ENCODE peak calls at places on chromosomes 11 and 22, in five cellular contexts. One of them, this sample, is unnamed.

GRCh38 chr11:62882811-62883496 is 2.3 kb downstream of the SLC3A2 start:
- DNase-seq in prostate gland: no peak
- DNase-seq in HL-60: no peak
- DNase-seq in endodermal cell: no peak
- DNase-seq in cardiac muscle cell: no peak
- DNase-seq in this sample: no peak

GRCh38 chr11:105000797-105001196 is 22.2 kb downstream of the CASP5 start:
- DNase-seq in prostate gland: no peak
- DNase-seq in HL-60: no peak
- DNase-seq in endodermal cell: peak; percentile 78
- DNase-seq in cardiac muscle cell: no peak
- DNase-seq in this sample: peak; percentile 57

GRCh38 chr22:39081557-39081956 is 4.5 kb downstream of the APOBEC3G start:
- DNase-seq in prostate gland: no peak
- DNase-seq in HL-60: no peak
- DNase-seq in endodermal cell: no peak
- DNase-seq in cardiac muscle cell: no peak
- DNase-seq in this sample: no peak

GRCh38 chr11:126359431-126360048 is 4.1 kb downstream of the ST3GAL4 start:
- DNase-seq in prostate gland: peak; percentile 16
- DNase-seq in HL-60: no peak
- DNase-seq in endodermal cell: no peak
- DNase-seq in cardiac muscle cell: peak; percentile 86
- DNase-seq in this sample: no peak

GRCh38 chr11:12330491-12331231 is 46.7 kb upstream of the PARVA start:
- DNase-seq in prostate gland: no peak
- DNase-seq in HL-60: no peak
- DNase-seq in endodermal cell: peak; percentile 63
- DNase-seq in cardiac muscle cell: peak; percentile 9
- DNase-seq in this sample: no peak

GRCh38 chr22:37147186-37147990 is 2.3 kb downstream of the IL2RB start:
- DNase-seq in prostate gland: no peak
- DNase-seq in HL-60: no peak
- DNase-seq in endodermal cell: no peak
- DNase-seq in cardiac muscle cell: no peak
- DNase-seq in this sample: no peak

GRCh38 chr22:26894362-26894761 is 237.0 kb downstream of the MIAT start:
- DNase-seq in prostate gland: no peak
- DNase-seq in HL-60: no peak
- DNase-seq in endodermal cell: peak; percentile 26
- DNase-seq in cardiac muscle cell: no peak
- DNase-seq in this sample: no peak

GRCh38 chr11:110428040-110428439 is 1.7 kb upstream of the FDX1 start:
- DNase-seq in prostate gland: no peak
- DNase-seq in HL-60: no peak
- DNase-seq in endodermal cell: no peak
- DNase-seq in cardiac muscle cell: no peak
- DNase-seq in this sample: no peak

GRCh38 chr11:122917311-122917710 is 34.8 kb downstream of the JHY start:
- DNase-seq in prostate gland: peak; percentile 27
- DNase-seq in HL-60: no peak
- DNase-seq in endodermal cell: no peak
- DNase-seq in cardiac muscle cell: peak; percentile 19
- DNase-seq in this sample: no peak

GRCh38 chr11:1573077-1573846 is 1.2 kb upstream of the DUSP8 start:
- DNase-seq in prostate gland: no peak
- DNase-seq in HL-60: no peak
- DNase-seq in endodermal cell: peak; percentile 74
- DNase-seq in cardiac muscle cell: no peak
- DNase-seq in this sample: no peak

GRCh38 chr11:108135845-108136599 is 14.7 kb downstream of the ACAT1 start:
- DNase-seq in prostate gland: no peak
- DNase-seq in HL-60: no peak
- DNase-seq in endodermal cell: no peak
- DNase-seq in cardiac muscle cell: peak; percentile 46
- DNase-seq in this sample: peak; percentile 49

GRCh38 chr11:17077240-17077519 is 287 bp downstream of the RPS13 start:
- DNase-seq in prostate gland: no peak
- DNase-seq in HL-60: no peak
- DNase-seq in endodermal cell: no peak
- DNase-seq in cardiac muscle cell: no peak
- DNase-seq in this sample: no peak

GRCh38 chr11:34255101-34255500 is 102.7 kb downstream of the ABTB2 start:
- DNase-seq in prostate gland: no peak
- DNase-seq in HL-60: no peak
- DNase-seq in endodermal cell: peak; percentile 70
- DNase-seq in cardiac muscle cell: no peak
- DNase-seq in this sample: no peak

GRCh38 chr22:28505416-28506156 is 174.1 kb downstream of the TTC28 start:
- DNase-seq in prostate gland: no peak
- DNase-seq in HL-60: no peak
- DNase-seq in endodermal cell: peak; percentile 42
- DNase-seq in cardiac muscle cell: peak; percentile 14
- DNase-seq in this sample: no peak

GRCh38 chr11:6705905-6706535 is 22.9 kb upstream of the MRPL17 start:
- DNase-seq in prostate gland: peak; percentile 22
- DNase-seq in HL-60: no peak
- DNase-seq in endodermal cell: peak; percentile 76
- DNase-seq in cardiac muscle cell: peak; percentile 75
- DNase-seq in this sample: peak; percentile 42

GRCh38 chr22:30325724-30326703 is 727 bp downstream of the TBC1D10A start:
- DNase-seq in prostate gland: peak; percentile 42
- DNase-seq in HL-60: peak; percentile 18
- DNase-seq in endodermal cell: peak; percentile 66
- DNase-seq in cardiac muscle cell: no peak
- DNase-seq in this sample: peak; percentile 57

GRCh38 chr22:38755155-38755910 is 465 bp downstream of the SUN2 start:
- DNase-seq in prostate gland: peak; percentile 77
- DNase-seq in HL-60: peak; percentile 67
- DNase-seq in endodermal cell: peak; percentile 83
- DNase-seq in cardiac muscle cell: peak; percentile 84
- DNase-seq in this sample: peak; percentile 75

GRCh38 chr11:2781413-2782274 is 81.8 kb upstream of the KCNQ1OT1 start:
- DNase-seq in prostate gland: peak; percentile 3
- DNase-seq in HL-60: no peak
- DNase-seq in endodermal cell: peak; percentile 27
- DNase-seq in cardiac muscle cell: no peak
- DNase-seq in this sample: no peak

GRCh38 chr11:94297967-94298576 is 6.3 kb upstream of the IZUMO1R start:
- DNase-seq in prostate gland: no peak
- DNase-seq in HL-60: no peak
- DNase-seq in endodermal cell: peak; percentile 73
- DNase-seq in cardiac muscle cell: no peak
- DNase-seq in this sample: peak; percentile 10
- TF ChIP-seq CTCF in prostate gland: no peak
- TF ChIP-seq CTCF in HL-60: no peak
- TF ChIP-seq CTCF in endodermal cell: peak; percentile 66
- TF ChIP-seq CTCF in cardiac muscle cell: no peak
- TF ChIP-seq CTCF in this sample: peak; percentile 20

DNA sequence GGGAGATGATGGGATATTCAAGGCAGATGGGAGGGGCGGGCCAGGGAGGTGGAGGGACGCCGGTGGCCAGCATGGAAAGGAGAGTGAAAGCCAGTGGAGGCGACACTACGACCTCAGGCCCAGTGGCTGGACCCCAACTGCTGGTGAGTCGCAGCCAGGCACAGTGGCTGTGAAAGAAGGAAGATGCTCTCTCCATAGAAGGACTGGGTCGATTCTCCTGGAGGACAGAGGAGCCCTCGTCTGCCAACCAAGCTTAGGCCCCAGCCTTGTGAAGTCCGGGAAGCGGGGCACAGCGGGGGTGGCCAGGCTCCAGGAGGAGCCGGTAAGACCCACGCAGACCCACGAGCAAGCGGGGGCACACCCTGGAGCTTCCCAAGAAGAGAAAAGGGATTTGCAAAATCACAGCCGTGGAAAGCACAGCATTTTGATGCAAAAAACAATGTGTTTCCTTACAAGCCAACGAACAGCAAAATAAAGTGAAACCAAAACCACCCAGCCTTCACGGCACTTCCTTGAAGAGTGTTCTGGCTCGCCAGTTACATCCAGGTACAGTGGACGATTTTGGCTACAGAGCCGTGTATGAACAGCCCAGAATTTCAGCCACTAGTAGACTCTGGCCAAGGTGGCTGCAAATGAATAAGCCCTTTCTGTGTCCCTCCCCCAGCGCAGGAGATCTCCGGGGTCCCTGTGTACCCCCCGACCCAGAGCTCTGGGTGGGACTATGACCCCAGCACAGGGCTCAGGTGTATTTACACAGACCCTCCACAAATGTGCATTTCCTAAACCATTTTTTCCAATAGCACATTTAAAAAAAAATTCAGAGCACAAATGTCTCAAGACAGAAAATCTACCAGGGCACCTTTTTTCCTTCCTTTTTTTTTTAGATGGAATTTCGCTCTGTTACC is 96.9 kb downstream of the TRMU start:
- DNase-seq in prostate gland: no peak
- DNase-seq in HL-60: peak; percentile 5
- DNase-seq in endodermal cell: no peak
- DNase-seq in cardiac muscle cell: no peak
- DNase-seq in this sample: peak; percentile 62
- H3K4me3 ChIP-seq in prostate gland: peak overlapping the region; percentile 23
- H3K4me3 ChIP-seq in HL-60: no peak overlapping the region
- H3K4me3 ChIP-seq in endodermal cell: no peak overlapping the region
- H3K4me3 ChIP-seq in cardiac muscle cell: no peak overlapping the region
- H3K4me3 ChIP-seq in this sample: peak overlapping the region; percentile 47

GRCh38 chr11:124193221-124193945 is 10.2 kb downstream of the OR10D3 start:
- DNase-seq in prostate gland: no peak
- DNase-seq in HL-60: no peak
- DNase-seq in endodermal cell: no peak
- DNase-seq in cardiac muscle cell: no peak
- DNase-seq in this sample: no peak
- TF ChIP-seq CTCF in prostate gland: no peak
- TF ChIP-seq CTCF in HL-60: no peak
- TF ChIP-seq CTCF in endodermal cell: no peak
- TF ChIP-seq CTCF in cardiac muscle cell: no peak
- TF ChIP-seq CTCF in this sample: no peak

GRCh38 chr22:47198801-47199251 is 436.4 kb downstream of the TBC1D22A start:
- DNase-seq in prostate gland: no peak
- DNase-seq in HL-60: no peak
- DNase-seq in endodermal cell: peak; percentile 28
- DNase-seq in cardiac muscle cell: no peak
- DNase-seq in this sample: no peak
- H3K4me3 ChIP-seq in prostate gland: no peak overlapping the region
- H3K4me3 ChIP-seq in HL-60: no peak overlapping the region
- H3K4me3 ChIP-seq in endodermal cell: no peak overlapping the region
- H3K4me3 ChIP-seq in cardiac muscle cell: no peak overlapping the region
- H3K4me3 ChIP-seq in this sample: no peak overlapping the region

DNA sequence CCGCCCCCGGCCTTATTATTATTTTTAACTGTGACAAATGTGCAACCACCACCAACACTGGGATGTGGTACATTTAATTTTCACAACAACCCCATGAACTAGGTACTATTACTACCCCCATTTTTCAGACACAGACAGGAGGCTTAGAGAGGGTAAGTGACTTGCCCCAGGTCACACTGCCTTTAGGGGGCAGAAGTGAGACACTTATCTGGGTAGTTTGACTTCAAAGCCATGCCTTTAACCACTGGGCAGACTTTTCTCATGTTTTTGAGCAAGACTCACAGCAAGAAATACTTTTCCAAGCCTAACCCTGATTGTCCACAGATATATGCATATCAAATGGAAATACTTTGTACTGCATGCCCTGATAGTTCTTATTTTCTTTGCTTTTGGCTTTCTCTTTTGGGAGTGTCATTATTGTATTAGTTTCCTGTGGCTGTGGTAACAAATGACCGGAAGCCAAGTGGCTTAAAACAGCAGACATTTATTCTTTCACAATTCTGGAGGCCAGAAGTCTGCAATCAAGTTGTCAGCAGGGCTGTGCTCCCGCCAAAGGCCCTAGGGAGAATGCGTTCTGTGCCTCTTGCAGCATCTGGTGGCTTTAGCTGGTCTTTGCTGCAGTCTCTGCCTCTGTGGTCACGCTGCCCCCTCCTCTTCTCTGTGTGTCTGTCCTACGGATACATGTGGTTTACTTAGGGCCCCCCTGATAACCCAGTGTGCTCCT is 110.8 kb downstream of the GRIK4 start:
- DNase-seq in prostate gland: no peak
- DNase-seq in HL-60: peak; percentile 3
- DNase-seq in endodermal cell: no peak
- DNase-seq in cardiac muscle cell: peak; percentile 13
- DNase-seq in this sample: peak; percentile 71
- TF ChIP-seq CTCF in prostate gland: no peak
- TF ChIP-seq CTCF in HL-60: no peak
- TF ChIP-seq CTCF in endodermal cell: peak; percentile 66
- TF ChIP-seq CTCF in cardiac muscle cell: peak; percentile 17
- TF ChIP-seq CTCF in this sample: peak; percentile 46

DNA sequence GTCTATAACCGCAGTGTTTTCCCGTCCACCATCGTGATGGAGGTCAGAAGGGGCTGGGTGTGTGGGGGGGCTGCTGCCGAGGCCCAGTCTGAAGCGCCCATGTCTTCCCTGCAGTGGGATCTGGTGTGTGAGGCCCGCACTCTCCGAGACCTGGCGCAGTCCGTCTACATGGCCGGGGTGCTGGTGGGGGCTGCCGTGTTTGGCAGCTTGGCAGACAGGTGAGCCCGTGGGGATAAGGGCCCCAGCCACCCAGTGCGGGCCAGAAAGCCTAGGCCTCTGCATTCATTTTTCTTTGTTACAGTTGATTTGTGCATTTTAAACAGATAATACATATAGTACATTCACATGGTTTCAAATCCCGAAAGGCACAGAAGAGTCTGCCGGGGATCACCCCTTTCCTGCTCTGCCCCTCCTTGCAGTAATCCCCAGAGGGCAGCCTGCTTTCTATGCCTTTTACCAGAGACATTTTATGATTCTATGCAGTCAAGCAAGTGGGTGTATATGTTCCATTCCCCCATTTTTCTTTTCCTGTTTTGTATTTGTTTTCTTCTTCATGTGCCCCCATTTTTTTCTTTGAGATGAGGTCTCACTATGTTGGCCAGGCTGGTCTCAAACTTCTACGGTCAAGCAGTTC is 32.6 kb downstream of the CAPN1 start:
- DNase-seq in prostate gland: no peak
- DNase-seq in HL-60: no peak
- DNase-seq in endodermal cell: peak; percentile 47
- DNase-seq in cardiac muscle cell: no peak
- DNase-seq in this sample: no peak
- H3K4me3 ChIP-seq in prostate gland: no peak overlapping the region
- H3K4me3 ChIP-seq in HL-60: no peak overlapping the region
- H3K4me3 ChIP-seq in endodermal cell: no peak overlapping the region
- H3K4me3 ChIP-seq in cardiac muscle cell: no peak overlapping the region
- H3K4me3 ChIP-seq in this sample: no peak overlapping the region

GRCh38 chr11:61290905-61291690 is 4.0 kb downstream of the VWCE start:
- DNase-seq in prostate gland: no peak
- DNase-seq in HL-60: no peak
- DNase-seq in endodermal cell: peak; percentile 68
- DNase-seq in cardiac muscle cell: no peak
- DNase-seq in this sample: peak; percentile 26

GRCh38 chr11:61294717-61295595 is at the start of gene VWCE:
- DNase-seq in prostate gland: peak; percentile 26
- DNase-seq in HL-60: peak; percentile 64
- DNase-seq in endodermal cell: peak; percentile 91
- DNase-seq in cardiac muscle cell: peak; percentile 64
- DNase-seq in this sample: peak; percentile 90

GRCh38 chr11:61297341-61297740 is 2.2 kb upstream of the VWCE start:
- DNase-seq in prostate gland: peak; percentile 21
- DNase-seq in HL-60: no peak
- DNase-seq in endodermal cell: no peak
- DNase-seq in cardiac muscle cell: no peak
- DNase-seq in this sample: no peak

GRCh38 chr11:61295596-61295926 is 445 bp upstream of the VWCE start:
- DNase-seq in prostate gland: no peak
- DNase-seq in HL-60: no peak
- DNase-seq in endodermal cell: no peak
- DNase-seq in cardiac muscle cell: no peak
- DNase-seq in this sample: peak; percentile 13

GRCh38 chr11:61293869-61294716 is 1.0 kb downstream of the VWCE start:
- DNase-seq in prostate gland: no peak
- DNase-seq in HL-60: peak; percentile 35
- DNase-seq in endodermal cell: peak; percentile 74
- DNase-seq in cardiac muscle cell: peak; percentile 64
- DNase-seq in this sample: peak; percentile 70
- TF ChIP-seq CTCF in prostate gland: no peak
- TF ChIP-seq CTCF in HL-60: no peak
- TF ChIP-seq CTCF in endodermal cell: peak; percentile 41
- TF ChIP-seq CTCF in cardiac muscle cell: no peak
- TF ChIP-seq CTCF in this sample: peak; percentile 14

This sample was measured in GM12865.